ENCODE peak calls at places on chromosome 17, in ten cellular contexts. O, M, J, A, Q, V, G, X, I and K are unnamed samples.

GRCh38 chr17:72515291-72516065 is 394.7 kb downstream of the SOX9 start:
- DNase-seq in O (no peak), M (peak; percentile 75), J (peak; percentile 23), A (no peak), Q (no peak), V (no peak), G (peak; percentile 50), X (peak; percentile 42), I (no peak), K (no peak)

GRCh38 chr17:45170976-45171337 is 9.3 kb downstream of the HEXIM2 start:
- DNase-seq in O (no peak), M (peak; percentile 75), J (peak; percentile 82), A (peak; percentile 44), Q (no peak), V (no peak), G (peak; percentile 86), X (peak; percentile 54), I (peak; percentile 32), K (no peak)

GRCh38 chr17:9478889-9479288 is 96.7 kb downstream of the STX8 start:
- DNase-seq in O (no peak), M (no peak), J (no peak), A (no peak), Q (no peak), V (no peak), G (no peak), X (no peak), I (no peak), K (no peak)

GRCh38 chr17:67500677-67501300 is 123.7 kb downstream of the PITPNC1 start:
- DNase-seq in O (no peak), M (no peak), J (no peak), A (no peak), Q (no peak), V (no peak), G (no peak), X (no peak), I (no peak), K (no peak)

GRCh38 chr17:45677770-45678169 is 106.3 kb upstream of the CRHR1 start:
- DNase-seq in O (no peak), M (no peak), J (no peak), A (no peak), Q (no peak), V (no peak), G (no peak), X (no peak), I (no peak), K (no peak)

GRCh38 chr17:56593741-56594527 is 435 bp downstream of the NOG start:
- DNase-seq in O (peak; percentile 85), M (peak; percentile 51), J (peak; percentile 59), A (no peak), Q (peak; percentile 25), V (no peak), G (no peak), X (peak; percentile 84), I (peak; percentile 57), K (no peak)

GRCh38 chr17:36879027-36879426 is 58.2 kb upstream of the LHX1 start:
- DNase-seq in O (no peak), M (no peak), J (no peak), A (no peak), Q (no peak), V (no peak), G (no peak), X (no peak), I (no peak), K (no peak)

GRCh38 chr17:72422505-72423285 is 301.9 kb downstream of the SOX9 start:
- DNase-seq in O (peak; percentile 21), M (peak; percentile 72), J (no peak), A (peak; percentile 95), Q (no peak), V (no peak), G (peak; percentile 79), X (peak; percentile 71), I (peak; percentile 6), K (no peak)

GRCh38 chr17:40431231-40431602 is 12.0 kb upstream of the IGFBP4 start:
- DNase-seq in O (no peak), M (no peak), J (no peak), A (no peak), Q (no peak), V (no peak), G (no peak), X (no peak), I (no peak), K (no peak)

GRCh38 chr17:17815062-17815406 is 21.8 kb downstream of the SREBF1 start:
- DNase-seq in O (peak; percentile 65), M (no peak), J (no peak), A (no peak), Q (no peak), V (no peak), G (no peak), X (no peak), I (no peak), K (no peak)

DNA sequence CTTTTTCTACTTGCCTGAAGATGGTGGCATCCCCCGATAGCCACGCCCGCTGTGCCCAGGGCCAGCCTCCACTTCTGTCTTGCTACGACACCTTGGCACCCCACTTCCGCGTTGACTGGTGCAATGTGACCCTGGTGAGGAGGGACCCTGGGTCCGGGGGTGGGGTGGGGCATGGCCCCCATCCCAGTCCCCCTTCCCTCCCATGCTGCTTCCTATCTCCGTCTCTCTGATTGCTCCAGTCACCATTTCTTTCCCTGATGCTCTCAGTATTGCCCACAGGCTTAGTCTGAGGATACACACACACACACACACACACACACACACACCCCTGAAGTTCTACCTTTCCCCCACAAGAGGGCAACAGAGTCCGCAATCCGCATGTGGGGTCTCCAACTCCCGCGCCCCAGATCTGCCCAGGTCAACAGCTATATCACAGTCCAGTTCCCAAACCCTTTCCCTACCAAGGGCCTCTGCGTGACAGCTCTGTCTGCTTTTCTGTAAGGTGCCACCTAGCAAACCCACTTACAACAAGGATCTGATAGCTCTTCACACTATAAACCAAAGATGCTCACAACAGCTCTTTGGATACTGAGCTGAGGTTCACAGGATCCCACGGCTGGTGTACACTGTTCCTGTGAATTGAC is 3.4 kb downstream of the SGCA start:
- DNase-seq in O (peak; percentile 75), M (peak; percentile 40), J (no peak), A (peak; percentile 78), Q (peak; percentile 65), V (no peak), G (peak; percentile 82), X (peak; percentile 90), I (peak; percentile 65), K (peak; percentile 47)
- H3K27ac ChIP-seq in O (no peak overlapping the region), M (no peak overlapping the region), J (no peak overlapping the region), A (no peak overlapping the region), Q (peak overlapping the region; percentile 28), V (no peak overlapping the region), G (no peak overlapping the region), X (no peak overlapping the region), I (no peak overlapping the region), K (no peak overlapping the region)

DNA sequence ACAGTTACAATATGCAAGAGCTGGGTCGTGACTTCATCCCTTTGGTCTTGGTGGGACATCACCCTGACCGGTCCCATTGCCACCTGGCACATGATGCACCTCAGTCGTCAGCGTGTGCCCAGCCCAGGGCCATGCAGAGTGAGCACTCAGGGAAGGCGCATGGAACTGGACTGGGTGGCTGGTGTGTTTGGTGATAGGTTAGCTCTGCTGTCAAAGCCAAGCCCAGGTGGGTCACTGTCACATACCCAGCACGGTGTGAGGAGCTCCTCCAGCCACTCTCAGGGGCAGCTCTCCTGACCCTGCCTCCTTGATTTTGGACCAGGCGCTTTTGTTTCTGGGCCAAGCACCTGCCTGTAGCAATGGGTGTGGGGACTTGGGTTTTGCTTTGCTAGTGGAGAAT is 180.9 kb downstream of the RAB11FIP4 start:
- DNase-seq in O (no peak), M (no peak), J (no peak), A (no peak), Q (no peak), V (no peak), G (no peak), X (no peak), I (no peak), K (no peak)
- H3K36me3 ChIP-seq in O (no peaks in the 10 kb centered on the region), M (no peaks in the 10 kb centered on the region), J (no peaks in the 10 kb centered on the region), A (no peaks in the 10 kb centered on the region), Q (no peaks in the 10 kb centered on the region), V (peaks cover 22% of the 10 kb centered on the region), G (peaks cover 23% of the 10 kb centered on the region), X (no peaks in the 10 kb centered on the region), I (peaks cover 7% of the 10 kb centered on the region), K (no peaks in the 10 kb centered on the region)

GRCh38 chr17:62900096-62900495 is 65.9 kb upstream of the TANC2 start:
- DNase-seq in O (no peak), M (no peak), J (no peak), A (no peak), Q (no peak), V (no peak), G (no peak), X (no peak), I (no peak), K (no peak)

GRCh38 chr17:62901544-62901943 is 64.5 kb upstream of the TANC2 start:
- DNase-seq in O (no peak), M (no peak), J (no peak), A (no peak), Q (no peak), V (no peak), G (no peak), X (no peak), I (no peak), K (no peak)

GRCh38 chr17:62899349-62899748 is 66.7 kb upstream of the TANC2 start:
- DNase-seq in O (no peak), M (peak; percentile 50), J (no peak), A (no peak), Q (no peak), V (no peak), G (no peak), X (no peak), I (no peak), K (no peak)

GRCh38 chr17:62905233-62905632 is 60.8 kb upstream of the TANC2 start:
- DNase-seq in O (no peak), M (no peak), J (no peak), A (no peak), Q (no peak), V (no peak), G (no peak), X (no peak), I (no peak), K (no peak)

DNA sequence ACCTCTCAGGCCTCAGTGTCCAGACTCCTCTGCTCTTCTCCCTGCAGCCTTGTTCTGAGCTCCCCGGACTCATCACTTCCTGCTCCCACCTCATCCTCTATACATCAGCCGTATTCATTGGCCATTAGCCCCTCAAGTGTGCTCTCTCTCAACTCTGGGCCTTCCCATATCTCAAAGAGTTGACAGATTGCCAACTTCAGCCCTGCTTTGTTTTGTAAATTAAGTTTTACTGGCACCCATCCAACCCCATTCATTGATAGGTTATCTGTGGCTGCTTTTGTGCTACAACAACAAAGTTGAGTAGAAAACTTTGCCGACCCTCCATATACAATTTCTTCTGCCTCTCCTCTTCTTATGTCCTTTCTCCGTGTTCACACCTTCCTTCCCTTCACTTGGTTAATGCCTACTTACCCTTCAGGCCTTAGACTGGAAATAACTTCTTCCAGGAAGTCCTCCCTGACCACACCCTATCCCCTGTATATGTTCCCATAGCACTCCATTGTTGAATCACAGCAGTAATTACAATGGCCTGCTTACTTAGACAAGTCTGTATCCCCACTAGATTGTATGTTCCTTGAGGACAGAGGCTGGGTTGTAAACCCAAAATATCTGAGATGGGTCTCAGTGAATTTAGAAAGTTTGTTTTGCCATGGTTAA is 63.3 kb upstream of the TANC2 start:
- DNase-seq in O (peak; percentile 21), M (no peak), J (no peak), A (no peak), Q (no peak), V (no peak), G (no peak), X (peak; percentile 32), I (peak; percentile 32), K (no peak)
- H3K9me3 ChIP-seq in O (no peaks in the 10 kb centered on the region), M (no peaks in the 10 kb centered on the region), J (no peaks in the 10 kb centered on the region), A (no peaks in the 10 kb centered on the region), Q (no peaks in the 10 kb centered on the region), V (no peaks in the 10 kb centered on the region), G (no peaks in the 10 kb centered on the region), X (no peaks in the 10 kb centered on the region), I (no peaks in the 10 kb centered on the region), K (no peaks in the 10 kb centered on the region)

GRCh38 chr17:7346761-7347614 is 5.0 kb upstream of the KCTD11 start:
- DNase-seq in O (no peak), M (no peak), J (no peak), A (no peak), Q (no peak), V (no peak), G (no peak), X (no peak), I (no peak), K (no peak)
- H3K27ac ChIP-seq in O (peak overlapping the region; percentile 58), M (no peak overlapping the region), J (no peak overlapping the region), A (no peak overlapping the region), Q (no peak overlapping the region), V (no peak overlapping the region), G (no peak overlapping the region), X (no peak overlapping the region), I (no peak overlapping the region), K (no peak overlapping the region)